ENCODE peak calls at places on chromosomes 13 and 19, in six cellular contexts. A, L, Z, C, O and B are unnamed samples.

GRCh38 chr19:30036154-30037129 is 94.4 kb downstream of the URI1 start:
- DNase-seq in L (no peak), O (no peak), Z (no peak), A (no peak), C (no peak), B (no peak)

GRCh38 chr19:38736413-38737280 is 7.6 kb downstream of the CAPN12 start:
- DNase-seq in C (peak), Z (peak), A (no peak), O (peak), L (peak), B (no peak)

GRCh38 chr13:41178040-41178439 is 16.3 kb downstream of the KBTBD7 start:
- DNase-seq in C (no peak), L (peak), O (no peak), Z (no peak), A (peak), B (no peak)

GRCh38 chr19:55153652-55154264 is 3.8 kb downstream of the TNNI3 start:
- DNase-seq in C (no peak), L (no peak), A (no peak), O (no peak), Z (no peak), B (no peak)

GRCh38 chr13:43113603-43114002 is 90.2 kb downstream of the DNAJC15 start:
- DNase-seq in C (no peak), A (no peak), L (no peak), Z (no peak), O (no peak), B (no peak)

GRCh38 chr13:113402471-113403254 is 38.7 kb upstream of the GRTP1 start:
- DNase-seq in O (no peak), L (no peak), A (no peak), C (no peak), Z (no peak), B (no peak)

GRCh38 chr13:91962946-91963345 is 564.5 kb downstream of the GPC5 start:
- DNase-seq in O (no peak), C (no peak), A (no peak), L (no peak), Z (no peak), B (no peak)

GRCh38 chr13:69291292-69291906 is 816.2 kb upstream of the ATXN8OS start:
- DNase-seq in C (no peak), O (no peak), A (no peak), L (no peak), Z (no peak), B (no peak)

GRCh38 chr19:8423821-8424223 is 10.7 kb downstream of the MARCHF2 start:
- DNase-seq in Z (peak), O (peak), L (peak), A (peak), C (peak), B (peak)

GRCh38 chr13:51303882-51304281 is 35.6 kb upstream of the SERPINE3 start:
- DNase-seq in C (no peak), L (no peak), Z (no peak), A (no peak), O (no peak), B (no peak)

GRCh38 chr19:54388001-54388802 is 23.5 kb upstream of the LAIR1 start:
- DNase-seq in C (peak), O (no peak), Z (no peak), L (no peak), A (no peak), B (no peak)

GRCh38 chr19:39145180-39145953 is 19.8 kb downstream of the PAK4 start:
- DNase-seq in C (peak), O (no peak), L (no peak), A (no peak), Z (peak), B (no peak)

GRCh38 chr13:30997697-30998547 is 65.5 kb downstream of the TEX26 start:
- DNase-seq in Z (peak), A (no peak), C (no peak), L (peak), O (no peak), B (no peak)
- H3K4me3 ChIP-seq in Z (no peak), A (no peak), C (no peak), L (no peak), O (no peak), B (no peak)

GRCh38 chr13:67238277-67238859 is 8.2 kb upstream of the PCDH9 start:
- DNase-seq in C (no peak), A (peak), L (peak), Z (no peak), O (peak), B (no peak)
- TF ChIP-seq CTCF in C (peak), A (peak), L (peak), Z (peak), O (peak), B (peak)

GRCh38 chr19:4401482-4402170 is 814 bp upstream of the CHAF1A start:
- DNase-seq in C (no peak), Z (no peak), L (no peak), A (no peak), O (no peak), B (no peak)
- H3K4me3 ChIP-seq in C (no peak), Z (no peak), L (peak), A (peak), O (peak), B (peak)

GRCh38 chr19:40762754-40763153 is 11.8 kb downstream of the SNRPA start:
- DNase-seq in A (no peak), Z (no peak), C (no peak), L (no peak), O (no peak), B (no peak)

GRCh38 chr19:40768936-40769335 is 6.4 kb upstream of the MIA start:
- DNase-seq in A (no peak), C (no peak), L (no peak), Z (no peak), O (no peak), B (no peak)

GRCh38 chr19:40758491-40758890 is 7.5 kb downstream of the SNRPA start:
- DNase-seq in A (no peak), L (no peak), O (no peak), Z (no peak), C (no peak), B (no peak)

GRCh38 chr19:40759352-40759751 is 8.3 kb downstream of the SNRPA start:
- DNase-seq in O (no peak), C (no peak), A (no peak), L (no peak), Z (no peak), B (no peak)

GRCh38 chr19:40763963-40764362 is 11.4 kb upstream of the MIA start:
- DNase-seq in A (no peak), O (no peak), L (no peak), C (no peak), Z (no peak), B (no peak)
- TF ChIP-seq CTCF in A (no peak), O (no peak), L (no peak), C (no peak), Z (no peak), B (no peak)

DNA sequence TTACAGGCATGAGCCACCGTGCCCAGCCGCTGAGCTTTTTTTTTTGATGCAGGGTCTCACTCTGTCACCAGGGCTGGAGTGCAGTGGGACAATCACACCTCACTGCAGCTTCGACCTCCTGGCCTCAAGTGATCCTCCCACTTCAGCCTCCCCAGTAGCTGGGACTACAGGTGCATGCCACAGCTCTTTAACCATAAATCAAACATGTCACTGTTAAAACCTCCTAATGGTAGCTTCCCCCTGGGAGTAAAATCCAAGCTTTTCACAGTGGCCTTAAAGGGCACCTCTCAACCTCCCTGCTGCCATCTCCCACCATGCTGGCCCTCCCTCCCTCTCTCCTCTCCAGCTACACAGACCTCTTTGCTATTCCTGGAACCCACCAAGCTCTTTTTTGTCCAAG is 2.0 kb upstream of the GNG14 start:
- DNase-seq in L (no peak), Z (no peak), O (no peak), C (no peak), A (no peak), B (no peak)
- H3K4me3 ChIP-seq in L (no peak), Z (no peak), O (no peak), C (no peak), A (no peak), B (no peak)

GRCh38 chr19:10641248-10641647 is 12.9 kb upstream of the ILF3 start:
- DNase-seq in C (no peak), Z (no peak), O (no peak), A (no peak), L (no peak), B (no peak)
- TF ChIP-seq CTCF in C (no peak), Z (no peak), O (no peak), A (no peak), L (no peak), B (no peak)

GRCh38 chr19:13150187-13150918 is at the start of the genes IER2 and STX10:
- DNase-seq in Z (peak), L (peak), C (peak), O (no peak), A (peak), B (peak)

GRCh38 chr19:13151605-13152355 is 1.6 kb downstream of the IER2 start:
- DNase-seq in A (peak), O (peak), Z (peak), L (peak), C (peak), B (peak)

GRCh38 chr19:13152356-13152853 is 2.2 kb downstream of the IER2 start:
- DNase-seq in L (no peak), C (no peak), A (no peak), O (no peak), Z (no peak), B (no peak)

GRCh38 chr19:13150919-13151604 is 851 bp downstream of the IER2 start:
- DNase-seq in A (no peak), L (no peak), C (peak), Z (peak), O (no peak), B (no peak)

DNA sequence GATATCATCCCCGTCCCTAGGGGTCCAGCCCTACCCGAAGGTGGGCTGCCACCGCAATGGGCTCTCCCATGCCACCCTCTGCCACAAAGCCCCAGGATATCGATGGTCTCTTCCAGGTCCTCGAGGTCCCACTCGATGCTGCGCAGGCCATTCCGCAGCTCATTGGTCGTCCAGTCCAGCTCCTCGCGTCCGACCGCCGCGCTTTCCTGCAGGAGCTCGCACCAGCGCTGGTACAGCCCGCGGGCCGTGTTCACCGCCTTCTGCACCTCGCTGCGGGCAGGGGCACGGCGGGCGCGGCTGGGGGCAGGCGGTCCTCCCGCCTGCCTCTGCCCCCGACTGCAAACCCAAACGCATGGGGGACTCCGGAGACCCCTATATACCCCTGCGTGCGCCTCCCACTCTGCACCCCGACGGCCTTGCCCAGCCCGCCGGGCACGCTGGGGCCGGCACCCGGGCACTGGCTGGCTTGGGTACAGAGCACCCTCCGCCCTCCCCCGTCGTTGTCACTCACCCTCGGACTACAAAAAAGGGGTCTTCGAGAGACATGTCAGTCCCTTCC is 468 bp downstream of the STX10 start:
- DNase-seq in Z (peak), A (peak), C (peak), O (no peak), L (no peak), B (no peak)
- H3K4me3 ChIP-seq in Z (peak), A (peak), C (peak), O (peak), L (peak), B (peak)

DNA sequence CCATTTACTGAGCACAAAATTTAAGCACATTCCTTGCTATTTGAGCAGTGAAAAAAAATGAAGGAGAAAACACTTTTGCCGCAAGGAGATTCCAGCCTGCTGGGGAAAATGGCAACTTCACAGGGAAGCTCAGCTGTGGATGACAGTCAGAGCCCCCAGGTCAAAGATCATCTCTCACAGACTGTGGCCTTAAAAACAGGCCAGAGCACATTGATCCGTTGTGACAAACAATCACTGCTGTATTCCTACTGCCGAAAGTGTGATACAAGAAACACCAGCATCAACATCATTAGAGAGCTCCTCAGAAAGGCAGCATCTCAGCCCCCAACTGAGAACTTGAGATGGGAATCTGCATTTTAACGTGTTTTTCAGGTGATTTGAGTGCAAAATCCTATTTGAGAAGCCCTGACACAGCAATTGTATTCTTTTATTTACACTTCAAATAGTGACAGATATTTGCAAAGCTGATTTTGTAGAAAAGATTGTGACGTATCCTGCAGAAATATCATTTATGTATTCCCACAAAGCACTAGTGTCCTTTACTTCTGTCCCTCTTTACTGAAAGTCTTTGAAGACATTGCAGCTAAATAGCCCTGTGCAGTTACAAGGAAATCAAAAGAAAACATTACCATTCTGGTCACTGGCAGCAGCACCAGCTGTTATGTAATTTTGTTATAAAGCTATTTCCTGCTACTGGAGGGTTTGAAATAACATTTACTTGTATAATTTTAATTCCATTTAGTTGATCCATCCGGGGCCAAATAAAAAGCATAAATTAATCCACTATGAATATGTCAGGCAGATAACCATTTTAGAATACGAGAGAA is 652.0 kb downstream of the LIG4 start:
- DNase-seq in C (no peak), Z (peak), L (no peak), O (no peak), A (no peak), B (peak)
- TF ChIP-seq CTCF in C (no peak), Z (no peak), L (no peak), O (no peak), A (no peak), B (no peak)

DNA sequence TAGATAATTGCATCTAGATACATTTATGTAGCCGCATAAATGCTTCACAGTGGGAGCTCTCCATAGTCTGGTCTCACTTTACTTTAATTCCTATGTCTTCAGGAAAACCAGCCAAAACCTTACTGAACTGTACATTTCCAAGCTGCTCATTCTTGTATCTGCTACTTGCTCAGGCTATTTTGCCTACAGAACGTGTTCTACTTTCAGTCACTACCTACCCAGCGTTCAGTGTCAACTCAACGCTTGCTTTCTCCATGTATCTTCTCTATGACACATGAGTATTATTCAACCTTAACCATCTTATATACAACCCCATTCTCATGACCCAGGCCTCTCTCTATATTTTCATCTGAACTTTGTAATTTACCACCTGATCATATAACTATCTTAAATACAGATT is 101.9 kb downstream of the KLF12 start:
- DNase-seq in C (no peak), O (no peak), A (no peak), L (no peak), Z (no peak), B (no peak)
- H3K4me3 ChIP-seq in C (no peak), O (no peak), A (peak), L (no peak), Z (no peak), B (no peak)

DNA sequence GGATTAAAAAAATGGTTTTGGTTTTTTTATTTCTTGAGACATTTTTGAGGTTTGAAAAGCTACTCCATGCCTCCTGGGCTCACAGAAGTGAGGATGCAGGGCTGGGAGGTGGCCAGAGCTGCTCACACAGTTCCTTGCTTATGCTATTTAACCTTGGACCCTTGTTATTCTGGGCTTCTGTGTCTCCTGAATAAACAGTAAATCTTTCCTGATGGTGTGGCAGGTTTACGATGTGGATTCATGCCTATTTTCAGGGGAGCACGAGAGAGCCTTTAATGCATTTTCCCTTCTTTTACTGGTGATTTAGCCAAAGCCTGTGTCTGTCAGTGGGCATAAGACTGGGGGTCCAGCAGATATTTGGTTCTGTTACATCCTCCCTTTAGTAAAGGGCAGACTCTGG is 34.4 kb upstream of the PCDH8 start:
- DNase-seq in A (no peak), Z (no peak), L (no peak), O (no peak), C (no peak), B (no peak)
- TF ChIP-seq CTCF in A (no peak), Z (no peak), L (no peak), O (no peak), C (no peak), B (no peak)